ENCODE peak calls at places on chromosomes 4 and X, in eight cellular contexts. P, L, D, F, Y, J, A and X are unnamed samples. For H3K27me3 and H3K36me3, the result is how much of the 10 kb centered on the place peaks cover.

GRCh38 chr4:142282870-142283431 is 563.1 kb downstream of the INPP4B start:
- DNase-seq in P (no peak), L (peak), D (peak), F (peak), Y (no peak), J (no peak), A (peak), X (no peak)

GRCh38 chrX:77749695-77750094 is 36.3 kb downstream of the ATRX start:
- DNase-seq in P (no peak), L (no peak), D (peak), F (no peak), Y (no peak), J (peak), A (no peak), X (no peak)

GRCh38 chr4:81771721-81772120 is 300.0 kb upstream of the RASGEF1B start:
- DNase-seq in P (no peak), L (no peak), D (no peak), F (no peak), Y (no peak), J (no peak), A (no peak), X (no peak)

GRCh38 chr4:179692251-179692650 is 2250.0 kb upstream of the AGA start:
- DNase-seq in P (no peak), L (no peak), D (no peak), F (no peak), Y (no peak), J (no peak), A (no peak), X (no peak)

GRCh38 chr4:175562111-175562510 is 250.0 kb downstream of the GPM6A start:
- DNase-seq in P (no peak), L (no peak), D (no peak), F (no peak), Y (no peak), J (no peak), A (no peak), X (no peak)

GRCh38 chr4:122117743-122118142 is 34.4 kb upstream of the BLTP1 start:
- DNase-seq in P (no peak), L (no peak), D (peak), F (no peak), Y (no peak), J (peak), A (peak), X (no peak)

GRCh38 chr4:147865926-147866325 is 134.0 kb downstream of the ARHGAP10 start:
- DNase-seq in P (no peak), L (no peak), D (peak), F (no peak), Y (no peak), J (peak), A (peak), X (peak)

GRCh38 chr4:84804126-84804525 is 162.4 kb downstream of the WDFY3 start:
- DNase-seq in P (no peak), L (no peak), D (peak), F (no peak), Y (no peak), J (peak), A (peak), X (no peak)

GRCh38 chrX:72540318-72540717 is 32.3 kb downstream of the HDAC8 start:
- DNase-seq in P (no peak), L (no peak), D (peak), F (no peak), Y (no peak), J (peak), A (peak), X (no peak)

GRCh38 chr4:48578132-48578964 is 88.3 kb downstream of the ZAR1 start:
- DNase-seq in P (peak), L (peak), D (peak), F (peak), Y (no peak), J (peak), A (peak), X (peak)

GRCh38 chr4:27049101-27049829 is 188.6 kb downstream of the STIM2 start:
- DNase-seq in P (no peak), L (peak), D (no peak), F (peak), Y (no peak), J (no peak), A (no peak), X (no peak)
- H3K4me3 ChIP-seq in P (no peak), L (no peak), D (peak), F (no peak), Y (no peak), J (no peak), A (peak), X (no peak)

DNA sequence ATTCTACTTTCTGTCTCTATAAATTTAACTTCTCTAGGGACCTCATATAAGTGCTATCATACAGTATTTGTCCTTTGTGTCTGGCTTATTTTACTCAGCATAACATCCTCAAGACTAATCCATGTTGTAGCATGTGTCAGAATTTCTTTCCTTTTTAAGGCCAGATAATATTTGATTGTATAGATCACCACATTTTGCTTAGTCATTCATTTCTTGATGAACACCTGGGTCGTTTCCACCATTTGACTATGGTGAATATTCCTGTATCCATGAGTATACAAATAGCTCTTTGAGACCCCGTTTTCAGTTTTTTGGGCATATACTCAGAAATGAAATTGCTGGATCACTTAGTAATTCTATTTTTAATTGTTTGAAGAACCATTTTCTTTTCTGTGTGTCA is 12.0 kb downstream of the CNGA2 start:
- DNase-seq in P (no peak), L (no peak), D (no peak), F (no peak), Y (no peak), J (no peak), A (no peak), X (no peak)
- H3K27me3 ChIP-seq in P (under half), L (under half), D (under half), F (under half), Y (under half), J (under half), A (under half), X (under half)

GRCh38 chr4:38170800-38171199 is 210.6 kb downstream of the PTTG2 start:
- DNase-seq in P (no peak), L (no peak), D (peak), F (no peak), Y (no peak), J (no peak), A (no peak), X (no peak)

GRCh38 chr4:38166082-38166481 is 205.9 kb downstream of the PTTG2 start:
- DNase-seq in P (no peak), L (no peak), D (no peak), F (peak), Y (no peak), J (no peak), A (no peak), X (no peak)

GRCh38 chr4:38166768-38167167 is 206.6 kb downstream of the PTTG2 start:
- DNase-seq in P (no peak), L (no peak), D (no peak), F (no peak), Y (no peak), J (no peak), A (no peak), X (no peak)

GRCh38 chr4:38170380-38170779 is 210.2 kb downstream of the PTTG2 start:
- DNase-seq in P (no peak), L (no peak), D (no peak), F (no peak), Y (no peak), J (no peak), A (no peak), X (no peak)

GRCh38 chr4:38169524-38169923 is 209.3 kb downstream of the PTTG2 start:
- DNase-seq in P (no peak), L (no peak), D (peak), F (no peak), Y (no peak), J (peak), A (no peak), X (no peak)
- H3K36me3 ChIP-seq in P (under half), L (under half), D (under half), F (under half), Y (under half), J (under half), A (under half), X (under half)

GRCh38 chrX:12868747-12869146 is 1.9 kb downstream of the TLR7 start:
- DNase-seq in P (no peak), L (no peak), D (no peak), F (no peak), Y (no peak), J (no peak), A (no peak), X (no peak)

GRCh38 chrX:12865359-12865758 is 1.5 kb upstream of the TLR7 start:
- DNase-seq in P (no peak), L (no peak), D (no peak), F (no peak), Y (no peak), J (no peak), A (peak), X (peak)

GRCh38 chrX:12871181-12871580 is 4.3 kb downstream of the TLR7 start:
- DNase-seq in P (no peak), L (no peak), D (no peak), F (no peak), Y (no peak), J (no peak), A (peak), X (no peak)

GRCh38 chrX:12866451-12867377 is at the start of gene TLR7:
- DNase-seq in P (no peak), L (no peak), D (no peak), F (no peak), Y (no peak), J (no peak), A (no peak), X (no peak)

GRCh38 chrX:12867746-12868145 is 874 bp downstream of the TLR7 start:
- DNase-seq in P (no peak), L (no peak), D (no peak), F (no peak), Y (no peak), J (no peak), A (no peak), X (no peak)
- H3K4me3 ChIP-seq in P (peak), L (no peak), D (no peak), F (no peak), Y (peak), J (no peak), A (no peak), X (no peak)

GRCh38 chrX:110163488-110163887 is 154.4 kb downstream of the AMMECR1 start:
- DNase-seq in P (no peak), L (no peak), D (no peak), F (peak), Y (no peak), J (peak), A (peak), X (no peak)
- H3K27me3 ChIP-seq in P (under half), L (under half), D (under half), F (under half), Y (under half), J (under half), A (under half), X (under half)

GRCh38 chrX:154048398-154048797 is 28.7 kb upstream of the IRAK1 start:
- DNase-seq in P (no peak), L (no peak), D (no peak), F (no peak), Y (peak), J (no peak), A (no peak), X (no peak)
- H3K36me3 ChIP-seq in P (under half), L (under half), D (under half), F (under half), Y (under half), J (under half), A (under half), X (under half)

GRCh38 chrX:17376381-17377046 is 1.5 kb downstream of the NHS start:
- DNase-seq in P (no peak), L (peak), D (peak), F (peak), Y (peak), J (no peak), A (no peak), X (peak)
- H3K4me3 ChIP-seq in P (peak), L (peak), D (peak), F (peak), Y (peak), J (peak), A (peak), X (peak)

DNA sequence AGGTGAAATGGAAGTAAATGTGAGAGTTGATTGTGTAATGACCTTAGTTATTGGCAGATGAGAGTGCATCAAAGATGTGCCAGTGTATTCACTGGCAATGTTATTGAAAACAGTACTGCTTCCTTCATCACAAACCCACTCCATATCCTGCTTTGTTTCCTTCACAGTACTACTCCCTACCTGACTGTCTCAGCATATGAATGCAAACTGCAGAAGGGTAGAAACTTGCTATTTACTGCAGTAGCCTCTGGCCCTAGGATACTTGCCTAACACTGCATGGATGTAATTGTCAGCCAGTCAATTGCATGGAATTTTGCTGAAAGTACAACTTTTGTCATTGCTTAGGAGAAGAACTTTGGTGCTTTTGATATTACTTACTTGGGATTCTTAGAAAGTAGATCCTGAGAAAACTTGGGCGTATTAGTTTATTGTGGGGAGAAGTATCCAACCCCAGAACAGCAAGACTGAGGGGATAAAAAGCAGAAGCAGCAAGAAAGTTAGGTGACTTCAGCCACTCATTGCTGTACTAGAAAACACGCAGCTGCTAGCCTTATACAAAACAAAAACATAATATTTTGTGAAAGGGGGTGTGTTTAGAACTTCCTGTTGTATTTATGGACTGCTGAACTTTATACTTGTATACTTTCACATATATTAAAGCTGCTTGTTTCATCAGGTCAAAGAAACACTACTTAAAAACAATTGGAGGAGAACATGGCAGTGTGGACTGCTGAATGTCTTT is 219.0 kb downstream of the CCNG2 start:
- DNase-seq in P (no peak), L (no peak), D (no peak), F (no peak), Y (no peak), J (no peak), A (no peak), X (no peak)
- H3K27me3 ChIP-seq in P (under half), L (under half), D (half or more), F (under half), Y (under half), J (under half), A (under half), X (under half)

DNA sequence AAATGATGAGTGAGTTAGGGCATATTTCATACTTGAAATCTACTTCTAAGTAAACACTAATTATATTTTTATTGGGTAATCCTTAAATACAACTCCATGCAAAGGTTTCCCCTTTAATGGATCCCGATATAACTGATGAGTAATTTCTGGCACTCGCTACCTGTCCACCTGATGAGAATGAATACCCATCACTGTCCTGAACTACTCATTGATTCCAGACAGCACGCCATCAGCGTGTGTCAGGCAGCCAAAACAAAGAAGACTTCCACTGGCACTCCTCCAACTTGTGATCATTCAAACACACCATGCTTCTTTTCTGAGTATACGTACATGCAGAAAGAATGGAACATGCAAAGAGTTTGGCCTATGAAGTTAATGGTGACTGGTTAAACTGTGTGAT is 69.4 kb downstream of the HCCS start:
- DNase-seq in P (no peak), L (no peak), D (no peak), F (no peak), Y (no peak), J (no peak), A (peak), X (no peak)
- H3K36me3 ChIP-seq in P (under half), L (under half), D (under half), F (under half), Y (under half), J (under half), A (under half), X (under half)